ENCODE peak calls at places on chromosomes 3 and 15, in six cellular contexts. D, H, Z, I, N and X are unnamed samples.

GRCh38 chr15:79682285-79682684 is 214.5 kb downstream of the MTHFS start:
- DNase-seq in Z (no peak), H (no peak), I (no peak), N (no peak), D (no peak), X (no peak)

GRCh38 chr3:134251731-134252391 is 1.2 kb upstream of the RYK start:
- DNase-seq in N (peak), H (no peak), D (no peak), I (no peak), Z (no peak), X (no peak)

GRCh38 chr3:5348229-5348628 is 160.7 kb downstream of the EDEM1 start:
- DNase-seq in H (no peak), N (no peak), Z (peak), D (no peak), I (no peak), X (no peak)

GRCh38 chr15:22967084-22967770 is 12.9 kb downstream of the CYFIP1 start:
- DNase-seq in Z (no peak), N (no peak), H (no peak), D (no peak), I (no peak), X (no peak)

GRCh38 chr3:138629526-138629925 is 21.0 kb downstream of the FAIM start:
- DNase-seq in Z (no peak), N (no peak), I (no peak), D (no peak), H (no peak), X (no peak)

GRCh38 chr15:71055461-71055860 is 59.8 kb upstream of the THSD4 start:
- DNase-seq in N (no peak), Z (no peak), I (no peak), H (no peak), D (no peak), X (no peak)

GRCh38 chr3:43024183-43024865 is 45.2 kb downstream of the GASK1A start:
- DNase-seq in D (peak), Z (no peak), I (no peak), N (no peak), H (no peak), X (no peak)

GRCh38 chr3:4492240-4493007 is 724 bp upstream of the ITPR1 start:
- DNase-seq in Z (no peak), I (no peak), H (peak), N (peak), D (peak), X (peak)

GRCh38 chr15:78004919-78005634 is 72.4 kb downstream of the TBC1D2B start:
- DNase-seq in N (no peak), H (peak), D (no peak), Z (peak), I (peak), X (peak)

GRCh38 chr3:25556504-25556903 is 108.2 kb downstream of the TOP2B start:
- DNase-seq in N (no peak), H (no peak), D (no peak), I (no peak), Z (no peak), X (no peak)

GRCh38 chr3:13414040-13414729 is 5.9 kb downstream of the NUP210 start:
- DNase-seq in H (no peak), I (no peak), Z (no peak), D (peak), N (no peak), X (no peak)

GRCh38 chr3:198079771-198080520 is 119.9 kb downstream of the LMLN start:
- DNase-seq in I (peak), N (peak), Z (no peak), H (peak), D (peak), X (peak)

GRCh38 chr3:63655519-63655918 is 3.0 kb downstream of the SNTN start:
- DNase-seq in N (no peak), H (no peak), I (no peak), D (no peak), Z (no peak), X (no peak)

GRCh38 chr3:72657666-72658065 is 190.6 kb downstream of the SHQ1 start:
- DNase-seq in Z (peak), D (peak), H (no peak), I (peak), N (no peak), X (no peak)

GRCh38 chr15:77546050-77546501 is 86.6 kb downstream of the LINGO1 start:
- DNase-seq in N (no peak), H (no peak), D (no peak), I (no peak), Z (no peak), X (no peak)

GRCh38 chr3:21392521-21392920 is 358.5 kb downstream of the ZNF385D start:
- DNase-seq in D (no peak), N (no peak), Z (no peak), H (no peak), I (no peak), X (no peak)

GRCh38 chr3:42906085-42906904 is at the start of gene ZNF662:
- DNase-seq in N (peak), Z (peak), H (peak), D (peak), I (no peak), X (peak)

GRCh38 chr3:49791571-49791970 is 5.2 kb upstream of the IP6K1 start:
- DNase-seq in N (no peak), I (no peak), Z (no peak), D (no peak), H (no peak), X (no peak)

GRCh38 chr3:184344579-184345350 is 7.4 kb downstream of the FAM131A start:
- DNase-seq in H (no peak), Z (no peak), I (no peak), D (no peak), N (no peak), X (no peak)

GRCh38 chr3:4709336-4709735 is 216.2 kb downstream of the ITPR1 start:
- DNase-seq in N (no peak), Z (no peak), I (no peak), H (no peak), D (no peak), X (no peak)

GRCh38 chr15:67504796-67505195 is 16.1 kb upstream of the C15orf61 start:
- DNase-seq in D (no peak), H (no peak), N (no peak), Z (no peak), I (no peak), X (no peak)

GRCh38 chr3:123431007-123431657 is 17.8 kb downstream of the ADCY5 start:
- DNase-seq in Z (no peak), H (no peak), D (no peak), N (no peak), I (no peak), X (no peak)

GRCh38 chr15:48352474-48353072 is 21.3 kb downstream of the DUT start:
- DNase-seq in I (peak), Z (peak), D (peak), N (peak), H (peak), X (peak)

GRCh38 chr3:171867976-171868375 is 24.8 kb downstream of the TMEM212 start:
- DNase-seq in H (no peak), D (no peak), I (no peak), N (no peak), Z (no peak), X (no peak)

GRCh38 chr3:111859061-111859973 is at the start of gene PHLDB2:
- DNase-seq in Z (no peak), D (peak), N (peak), I (peak), H (peak), X (peak)

GRCh38 chr3:127394031-127394430 is 106.2 kb upstream of the PRR20G start:
- DNase-seq in N (no peak), I (no peak), H (no peak), D (no peak), Z (no peak), X (no peak)

GRCh38 chr3:161390200-161390599 is 18.9 kb upstream of the SPTSSB start:
- DNase-seq in I (no peak), Z (no peak), N (no peak), H (no peak), D (no peak), X (no peak)

GRCh38 chr3:157438371-157438735 is 1.7 kb downstream of the PTX3 start:
- DNase-seq in H (peak), Z (no peak), D (no peak), N (peak), I (peak), X (peak)

GRCh38 chr15:67843571-67844387 is 3.9 kb upstream of the RNU6-1 start:
- DNase-seq in H (no peak), N (no peak), D (no peak), I (no peak), Z (no peak), X (no peak)